ENCODE peak calls at places on chromosomes 1 and 21, in five cellular contexts. One of them, this sample, is unnamed.
A peak's percentile ranks its signal among the peaks of the same experiment; 100 is the strongest.

GRCh38 chr1:72442251-72442650 is 159.9 kb upstream of the NEGR1 start:
- DNase-seq in prostate gland: no peak
- DNase-seq in Panc1: no peak
- DNase-seq in GM12891: no peak
- DNase-seq in K562: no peak
- DNase-seq in this sample: no peak

GRCh38 chr1:149962736-149963135 is 26.1 kb upstream of the MTMR11 start:
- DNase-seq in prostate gland: no peak
- DNase-seq in Panc1: no peak
- DNase-seq in GM12891: no peak
- DNase-seq in K562: no peak
- DNase-seq in this sample: no peak

GRCh38 chr1:7019510-7019909 is 234.3 kb downstream of the CAMTA1 start:
- DNase-seq in prostate gland: no peak
- DNase-seq in Panc1: no peak
- DNase-seq in GM12891: no peak
- DNase-seq in K562: no peak
- DNase-seq in this sample: no peak

GRCh38 chr1:246117066-246117791 is 389.9 kb downstream of the SMYD3 start:
- DNase-seq in prostate gland: no peak
- DNase-seq in Panc1: no peak
- DNase-seq in GM12891: peak; percentile 20
- DNase-seq in K562: peak; percentile 85
- DNase-seq in this sample: no peak

GRCh38 chr1:178076607-178077006 is 17.3 kb upstream of the RASAL2 start:
- DNase-seq in prostate gland: no peak
- DNase-seq in Panc1: no peak
- DNase-seq in GM12891: no peak
- DNase-seq in K562: no peak
- DNase-seq in this sample: no peak

GRCh38 chr1:206036661-206037455 is 13.2 kb upstream of the CTSE start:
- DNase-seq in prostate gland: no peak
- DNase-seq in Panc1: no peak
- DNase-seq in GM12891: no peak
- DNase-seq in K562: no peak
- DNase-seq in this sample: no peak

GRCh38 chr1:159005676-159006075 is 4.0 kb upstream of the IFI16 start:
- DNase-seq in prostate gland: no peak
- DNase-seq in Panc1: no peak
- DNase-seq in GM12891: no peak
- DNase-seq in K562: peak; percentile 37
- DNase-seq in this sample: no peak

GRCh38 chr1:246709845-246710244 is 14.4 kb upstream of the SCCPDH start:
- DNase-seq in prostate gland: no peak
- DNase-seq in Panc1: no peak
- DNase-seq in GM12891: no peak
- DNase-seq in K562: no peak
- DNase-seq in this sample: no peak

GRCh38 chr1:155174334-155175280 is 958 bp downstream of the TRIM46 start:
- DNase-seq in prostate gland: no peak
- DNase-seq in Panc1: no peak
- DNase-seq in GM12891: peak; percentile 36
- DNase-seq in K562: no peak
- DNase-seq in this sample: peak; percentile 69

GRCh38 chr1:1058921-1059493 is 15.1 kb downstream of the RNF223 start:
- DNase-seq in prostate gland: no peak
- DNase-seq in Panc1: no peak
- DNase-seq in GM12891: no peak
- DNase-seq in K562: peak; percentile 74
- DNase-seq in this sample: no peak

GRCh38 chr1:236603896-236604217 is 459 bp downstream of the HEATR1 start:
- DNase-seq in prostate gland: no peak
- DNase-seq in Panc1: no peak
- DNase-seq in GM12891: no peak
- DNase-seq in K562: peak; percentile 39
- DNase-seq in this sample: no peak

GRCh38 chr21:34886554-34887385 is 162.3 kb downstream of the RUNX1 start:
- DNase-seq in prostate gland: no peak
- DNase-seq in Panc1: no peak
- DNase-seq in GM12891: no peak
- DNase-seq in K562: peak; percentile 41
- DNase-seq in this sample: peak; percentile 72

GRCh38 chr1:112239953-112240352 is 156.1 kb upstream of the CTTNBP2NL start:
- DNase-seq in prostate gland: no peak
- DNase-seq in Panc1: no peak
- DNase-seq in GM12891: no peak
- DNase-seq in K562: no peak
- DNase-seq in this sample: no peak

GRCh38 chr21:16742116-16742515 is 770.7 kb upstream of the CXADR start:
- DNase-seq in prostate gland: peak; percentile 18
- DNase-seq in Panc1: no peak
- DNase-seq in GM12891: no peak
- DNase-seq in K562: no peak
- DNase-seq in this sample: peak; percentile 78

GRCh38 chr21:16741228-16741665 is 771.6 kb upstream of the CXADR start:
- DNase-seq in prostate gland: no peak
- DNase-seq in Panc1: no peak
- DNase-seq in GM12891: no peak
- DNase-seq in K562: no peak
- DNase-seq in this sample: no peak
- TF ChIP-seq POLR2AphosphoS5 in prostate gland: no peak
- TF ChIP-seq POLR2AphosphoS5 in Panc1: no peak
- TF ChIP-seq POLR2AphosphoS5 in GM12891: no peak
- TF ChIP-seq POLR2AphosphoS5 in K562: no peak
- TF ChIP-seq POLR2AphosphoS5 in this sample: no peak

DNA sequence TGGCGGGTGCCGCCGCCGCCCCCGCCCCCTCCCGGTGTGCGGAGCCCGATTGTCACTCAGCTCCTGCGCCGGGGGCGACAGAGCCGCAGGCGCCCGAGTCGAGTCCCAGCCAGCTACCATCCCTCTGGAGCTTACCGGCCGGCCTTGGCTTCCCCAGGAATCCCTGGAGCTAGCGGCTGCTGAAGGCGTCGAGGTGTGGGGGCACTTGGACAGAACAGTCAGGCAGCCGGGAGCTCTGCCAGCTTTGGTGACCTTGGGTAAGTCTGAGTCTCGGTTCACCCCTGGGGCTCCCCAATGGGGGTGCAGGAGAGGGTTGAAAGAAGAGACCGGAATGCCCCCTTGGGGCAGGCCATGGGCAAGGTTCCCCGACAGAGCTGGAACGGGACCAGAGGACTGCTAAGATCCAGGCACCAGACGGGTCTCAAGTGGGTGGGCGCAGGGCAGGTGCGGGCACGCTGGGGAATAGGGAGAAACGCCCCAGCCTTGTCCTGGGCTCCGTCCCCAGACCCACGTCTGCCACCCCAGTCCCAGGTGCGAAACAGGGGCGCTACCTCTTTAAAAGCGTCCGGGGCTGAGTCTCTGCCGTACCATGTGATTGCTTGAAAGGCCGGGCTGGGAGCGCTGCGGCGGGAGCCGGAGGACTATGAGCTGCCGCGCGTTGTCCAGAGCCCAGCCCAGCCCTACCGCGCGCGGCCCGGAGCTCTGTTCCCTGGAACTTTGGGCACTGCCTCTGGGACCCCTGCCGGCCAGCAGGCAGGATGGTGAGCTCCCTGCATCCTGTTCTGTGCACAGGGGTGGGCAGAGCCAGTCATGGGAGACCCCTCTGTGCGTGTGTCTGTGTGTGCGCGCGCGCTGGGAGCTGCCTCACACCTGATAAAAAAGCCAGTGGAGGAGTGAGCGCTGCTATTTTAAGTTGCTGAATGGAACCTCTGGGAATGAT is at the start of gene ADORA1:
- DNase-seq in prostate gland: peak; percentile 24
- DNase-seq in Panc1: no peak
- DNase-seq in GM12891: no peak
- DNase-seq in K562: no peak
- DNase-seq in this sample: peak; percentile 87
- TF ChIP-seq POLR2AphosphoS5 in prostate gland: no peak
- TF ChIP-seq POLR2AphosphoS5 in Panc1: no peak
- TF ChIP-seq POLR2AphosphoS5 in GM12891: no peak
- TF ChIP-seq POLR2AphosphoS5 in K562: no peak
- TF ChIP-seq POLR2AphosphoS5 in this sample: no peak

GRCh38 chr1:183480971-183481431 is 8.7 kb downstream of the SMG7 start:
- DNase-seq in prostate gland: no peak
- DNase-seq in Panc1: no peak
- DNase-seq in GM12891: no peak
- DNase-seq in K562: no peak
- DNase-seq in this sample: no peak

GRCh38 chr1:183487686-183488442 is 15.6 kb downstream of the SMG7 start:
- DNase-seq in prostate gland: no peak
- DNase-seq in Panc1: no peak
- DNase-seq in GM12891: no peak
- DNase-seq in K562: no peak
- DNase-seq in this sample: no peak

GRCh38 chr1:183483224-183483623 is 10.9 kb downstream of the SMG7 start:
- DNase-seq in prostate gland: no peak
- DNase-seq in Panc1: no peak
- DNase-seq in GM12891: no peak
- DNase-seq in K562: no peak
- DNase-seq in this sample: no peak

DNA sequence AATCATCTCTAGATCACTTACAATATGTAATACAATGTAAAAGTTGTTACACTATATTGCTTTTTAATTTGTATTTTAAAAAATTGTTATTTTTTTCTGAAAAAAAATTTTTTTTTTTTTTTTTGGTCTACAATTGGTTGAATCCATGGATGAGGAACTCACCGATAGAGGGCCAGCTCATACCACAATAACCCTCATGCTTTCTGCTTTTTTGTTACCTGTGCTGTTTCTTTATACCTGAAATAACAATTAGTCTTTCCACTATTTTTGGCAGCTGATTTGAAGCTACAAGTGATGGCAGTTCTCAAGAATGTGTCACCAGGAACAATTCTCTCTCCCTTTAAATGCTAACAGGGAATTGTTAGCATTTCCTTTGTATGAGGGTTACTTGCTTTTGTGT is 12.0 kb downstream of the SMG7 start:
- DNase-seq in prostate gland: no peak
- DNase-seq in Panc1: no peak
- DNase-seq in GM12891: no peak
- DNase-seq in K562: no peak
- DNase-seq in this sample: no peak
- TF ChIP-seq POLR2AphosphoS5 in prostate gland: no peak
- TF ChIP-seq POLR2AphosphoS5 in Panc1: no peak
- TF ChIP-seq POLR2AphosphoS5 in GM12891: no peak
- TF ChIP-seq POLR2AphosphoS5 in K562: no peak
- TF ChIP-seq POLR2AphosphoS5 in this sample: no peak

GRCh38 chr1:46221749-46222148 is 18.6 kb downstream of the LURAP1 start:
- DNase-seq in prostate gland: no peak
- DNase-seq in Panc1: no peak
- DNase-seq in GM12891: no peak
- DNase-seq in K562: no peak
- DNase-seq in this sample: peak; percentile 70

GRCh38 chr1:46219551-46220520 is 16.7 kb downstream of the LURAP1 start:
- DNase-seq in prostate gland: no peak
- DNase-seq in Panc1: no peak
- DNase-seq in GM12891: no peak
- DNase-seq in K562: no peak
- DNase-seq in this sample: no peak

GRCh38 chr1:46218443-46218842 is 15.3 kb downstream of the LURAP1 start:
- DNase-seq in prostate gland: peak; percentile 81
- DNase-seq in Panc1: no peak
- DNase-seq in GM12891: no peak
- DNase-seq in K562: no peak
- DNase-seq in this sample: no peak

GRCh38 chr1:46223472-46223943 is 20.4 kb downstream of the LURAP1 start:
- DNase-seq in prostate gland: peak; percentile 81
- DNase-seq in Panc1: peak; percentile 86
- DNase-seq in GM12891: no peak
- DNase-seq in K562: peak; percentile 91
- DNase-seq in this sample: peak; percentile 86

GRCh38 chr1:46220808-46221207 is 17.7 kb downstream of the LURAP1 start:
- DNase-seq in prostate gland: no peak
- DNase-seq in Panc1: no peak
- DNase-seq in GM12891: no peak
- DNase-seq in K562: peak; percentile 33
- DNase-seq in this sample: no peak
- TF ChIP-seq POLR2AphosphoS5 in prostate gland: no peak
- TF ChIP-seq POLR2AphosphoS5 in Panc1: no peak
- TF ChIP-seq POLR2AphosphoS5 in GM12891: no peak
- TF ChIP-seq POLR2AphosphoS5 in K562: no peak
- TF ChIP-seq POLR2AphosphoS5 in this sample: no peak

DNA sequence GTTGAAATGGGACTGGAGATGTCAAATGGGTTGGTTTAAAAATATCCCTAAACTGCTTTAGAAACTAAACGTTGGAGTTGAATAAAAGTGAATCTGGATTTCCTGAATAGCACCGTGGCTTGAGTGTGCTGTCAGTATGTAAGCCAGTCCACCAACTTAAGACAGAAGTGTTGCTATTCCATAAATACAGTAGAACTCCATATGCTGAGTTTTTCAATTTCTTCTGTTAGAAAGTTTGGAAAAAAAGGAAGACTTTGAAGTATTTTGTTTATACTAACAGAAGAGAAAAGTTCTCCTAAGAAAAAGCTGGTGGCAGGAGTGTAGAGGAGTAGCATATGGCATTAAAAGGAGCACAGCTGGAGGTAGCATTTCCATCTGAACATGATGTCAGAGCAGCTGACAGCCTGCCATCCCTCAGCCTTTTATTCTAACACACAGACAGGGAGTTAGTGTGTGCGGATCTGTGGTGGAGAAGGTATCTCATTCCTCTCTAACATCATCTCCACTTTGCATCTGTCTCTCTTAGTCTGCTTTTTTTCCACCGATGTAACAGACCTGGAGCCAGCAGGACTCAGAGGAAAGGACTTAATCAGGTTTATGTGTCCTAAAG is at the start of gene ZBTB18:
- DNase-seq in prostate gland: no peak
- DNase-seq in Panc1: no peak
- DNase-seq in GM12891: no peak
- DNase-seq in K562: no peak
- DNase-seq in this sample: no peak
- TF ChIP-seq POLR2AphosphoS5 in prostate gland: no peak
- TF ChIP-seq POLR2AphosphoS5 in Panc1: no peak
- TF ChIP-seq POLR2AphosphoS5 in GM12891: no peak
- TF ChIP-seq POLR2AphosphoS5 in K562: no peak
- TF ChIP-seq POLR2AphosphoS5 in this sample: peak; percentile 41

GRCh38 chr1:232704694-232705680 is 75.1 kb upstream of the SIPA1L2 start:
- DNase-seq in prostate gland: peak; percentile 86
- DNase-seq in Panc1: peak; percentile 54
- DNase-seq in GM12891: no peak
- DNase-seq in K562: peak; percentile 5
- DNase-seq in this sample: peak; percentile 88
- TF ChIP-seq POLR2AphosphoS5 in prostate gland: peak; percentile 97
- TF ChIP-seq POLR2AphosphoS5 in Panc1: no peak
- TF ChIP-seq POLR2AphosphoS5 in GM12891: no peak
- TF ChIP-seq POLR2AphosphoS5 in K562: no peak
- TF ChIP-seq POLR2AphosphoS5 in this sample: peak; percentile 77

This sample was measured in sigmoid colon.